ENCODE peak calls at places on chromosome 11, in nine cellular contexts. I, T, V, C, A, U, Q, O and J are unnamed samples.

GRCh38 chr11:72072348-72072747 is 8.0 kb downstream of the NUMA1 start:
- DNase-seq in I (no peak), T (peak; percentile 33), V (no peak), C (no peak), A (peak; percentile 78), U (no peak), Q (no peak), O (no peak), J (no peak)

GRCh38 chr11:77188323-77188911 is 60.4 kb downstream of the MYO7A start:
- DNase-seq in I (peak; percentile 76), T (peak; percentile 85), V (peak; percentile 74), C (peak; percentile 85), A (peak; percentile 85), U (peak; percentile 89), Q (no peak), O (peak; percentile 88), J (peak; percentile 35)

GRCh38 chr11:33256031-33256807 is 962 bp upstream of the HIPK3 start:
- DNase-seq in I (no peak), T (peak; percentile 6), V (no peak), C (no peak), A (no peak), U (no peak), Q (no peak), O (no peak), J (no peak)

GRCh38 chr11:118398797-118399564 is 2.4 kb upstream of the ATP5MG start:
- DNase-seq in I (no peak), T (no peak), V (no peak), C (no peak), A (peak; percentile 31), U (no peak), Q (no peak), O (no peak), J (no peak)

GRCh38 chr11:10413268-10413667 is 41.8 kb upstream of the AMPD3 start:
- DNase-seq in I (no peak), T (peak; percentile 32), V (no peak), C (peak; percentile 61), A (no peak), U (no peak), Q (no peak), O (no peak), J (no peak)

GRCh38 chr11:123082977-123083376 is 21.0 kb upstream of the HSPA8 start:
- DNase-seq in I (no peak), T (no peak), V (no peak), C (no peak), A (no peak), U (no peak), Q (no peak), O (no peak), J (no peak)

GRCh38 chr11:78535920-78536319 is 38.7 kb downstream of the NARS2 start:
- DNase-seq in I (no peak), T (no peak), V (no peak), C (no peak), A (peak; percentile 8), U (no peak), Q (no peak), O (no peak), J (no peak)

GRCh38 chr11:9617960-9618359 is 44.5 kb downstream of the WEE1 start:
- DNase-seq in I (no peak), T (no peak), V (no peak), C (no peak), A (peak; percentile 29), U (no peak), Q (no peak), O (no peak), J (no peak)

GRCh38 chr11:13772223-13773046 is 104.0 kb downstream of the FAR1 start:
- DNase-seq in I (no peak), T (peak; percentile 49), V (peak; percentile 27), C (peak; percentile 78), A (peak; percentile 79), U (no peak), Q (no peak), O (peak; percentile 13), J (no peak)

GRCh38 chr11:57539342-57539741 is 1.9 kb downstream of the SMTNL1 start:
- DNase-seq in I (no peak), T (no peak), V (no peak), C (no peak), A (no peak), U (no peak), Q (no peak), O (no peak), J (no peak)

GRCh38 chr11:126751242-126751641 is 249.3 kb downstream of the KIRREL3 start:
- DNase-seq in I (no peak), T (no peak), V (no peak), C (no peak), A (no peak), U (no peak), Q (no peak), O (no peak), J (no peak)

GRCh38 chr11:62497132-62497915 is 49.3 kb downstream of the AHNAK start:
- DNase-seq in I (no peak), T (peak; percentile 62), V (no peak), C (peak; percentile 38), A (peak; percentile 76), U (no peak), Q (no peak), O (no peak), J (no peak)

GRCh38 chr11:84673753-84674152 is 953.4 kb downstream of the DLG2 start:
- DNase-seq in I (no peak), T (no peak), V (no peak), C (no peak), A (no peak), U (no peak), Q (no peak), O (no peak), J (no peak)

GRCh38 chr11:63915961-63916836 is 765 bp downstream of the RCOR2 start:
- DNase-seq in I (no peak), T (peak; percentile 36), V (peak; percentile 43), C (peak; percentile 76), A (no peak), U (no peak), Q (no peak), O (peak; percentile 41), J (peak; percentile 42)

GRCh38 chr11:11265320-11265719 is 87.7 kb downstream of the CSNK2A3 start:
- DNase-seq in I (no peak), T (peak; percentile 39), V (no peak), C (no peak), A (no peak), U (no peak), Q (no peak), O (no peak), J (no peak)

GRCh38 chr11:36149538-36150242 is 139.5 kb downstream of the COMMD9 start:
- DNase-seq in I (peak; percentile 78), T (peak; percentile 89), V (peak; percentile 50), C (peak; percentile 90), A (peak; percentile 97), U (peak; percentile 66), Q (no peak), O (peak; percentile 41), J (no peak)

GRCh38 chr11:1531961-1532586 is 40.0 kb downstream of the DUSP8 start:
- DNase-seq in I (no peak), T (no peak), V (no peak), C (no peak), A (no peak), U (no peak), Q (no peak), O (no peak), J (no peak)

GRCh38 chr11:111372538-111372937 is 6.5 kb downstream of the POU2AF1 start:
- DNase-seq in I (no peak), T (no peak), V (no peak), C (no peak), A (no peak), U (no peak), Q (no peak), O (no peak), J (no peak)

GRCh38 chr11:82994615-82995014 is 77.1 kb downstream of the RAB30 start:
- DNase-seq in I (no peak), T (no peak), V (no peak), C (no peak), A (no peak), U (no peak), Q (no peak), O (no peak), J (no peak)

DNA sequence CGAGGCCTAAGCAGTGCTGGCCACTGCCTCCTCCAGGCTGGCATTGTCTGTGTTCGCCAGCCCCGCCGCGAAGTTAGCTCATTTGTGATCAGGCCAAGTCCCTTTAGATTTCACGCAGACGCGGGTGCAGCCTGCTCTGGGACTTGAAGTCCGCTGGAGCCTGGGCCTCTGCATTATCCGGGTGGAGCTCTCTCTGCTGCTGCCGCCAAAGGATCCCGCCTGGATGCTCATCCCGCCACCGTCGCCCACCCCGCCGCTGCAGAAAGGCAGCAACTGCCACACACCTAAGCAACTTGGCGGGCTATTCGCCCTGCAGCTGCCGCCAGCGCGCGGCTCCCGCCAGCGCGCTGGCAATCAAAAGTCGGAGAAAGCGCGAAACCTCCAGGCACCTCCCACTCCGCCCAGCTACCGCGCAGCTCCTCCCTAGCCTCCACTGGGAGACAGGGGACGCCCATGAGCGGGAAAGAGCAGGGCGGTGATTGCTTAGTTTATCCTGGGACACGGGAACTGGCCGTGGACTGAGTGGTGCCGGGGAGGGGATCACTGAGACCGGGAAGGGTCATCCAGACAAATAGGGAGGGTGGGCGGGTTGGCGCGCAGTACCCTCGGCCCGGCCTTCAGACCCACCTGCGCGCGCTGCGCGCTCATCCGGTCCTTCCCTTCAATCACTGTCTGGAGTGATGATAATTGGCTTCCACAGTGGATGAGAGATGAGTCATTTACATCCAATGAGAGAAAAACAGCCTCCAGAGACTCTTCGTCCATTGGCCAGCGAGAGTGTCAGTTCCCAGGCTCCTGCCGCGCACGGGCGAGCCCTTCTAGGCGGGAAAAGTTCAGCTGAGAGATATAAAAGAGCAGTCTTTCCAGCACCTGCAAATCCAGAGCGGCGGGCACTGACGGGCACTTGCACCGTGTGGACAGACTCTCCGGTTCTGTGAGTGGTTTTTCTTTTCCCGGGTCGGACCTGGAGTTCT is at the start of gene FAM111B:
- DNase-seq in I (peak; percentile 90), T (peak; percentile 87), V (peak; percentile 83), C (peak; percentile 12), A (peak; percentile 93), U (peak; percentile 72), Q (peak; percentile 9), O (peak; percentile 84), J (peak; percentile 43)
- TF ChIP-seq CTCF in I (no peak), T (no peak), V (no peak), C (no peak), A (no peak), U (no peak), Q (no peak), O (peak; percentile 15), J (no peak)

GRCh38 chr11:128419012-128419767 is 168.2 kb downstream of the ETS1 start:
- DNase-seq in I (no peak), T (no peak), V (no peak), C (no peak), A (no peak), U (no peak), Q (no peak), O (no peak), J (no peak)
- TF ChIP-seq CTCF in I (no peak), T (no peak), V (no peak), C (no peak), A (no peak), U (no peak), Q (no peak), O (no peak), J (no peak)

GRCh38 chr11:113263458-113264095 is 50.8 kb upstream of the TTC12 start:
- DNase-seq in I (no peak), T (no peak), V (no peak), C (no peak), A (no peak), U (no peak), Q (no peak), O (no peak), J (no peak)
- TF ChIP-seq CTCF in I (no peak), T (no peak), V (no peak), C (no peak), A (no peak), U (no peak), Q (no peak), O (no peak), J (no peak)

GRCh38 chr11:28581286-28582242 is 473.4 kb downstream of the METTL15 start:
- DNase-seq in I (no peak), T (no peak), V (no peak), C (no peak), A (peak; percentile 18), U (no peak), Q (no peak), O (no peak), J (no peak)
- TF ChIP-seq CTCF in I (no peak), T (no peak), V (no peak), C (no peak), A (no peak), U (no peak), Q (no peak), O (no peak), J (no peak)